ENCODE peak calls at places on chromosomes 7 and 10, in five cellular contexts. One of them, this sample, is unnamed.

GRCh38 chr10:30472414-30473155 is 38.6 kb downstream of the MAP3K8 start:
- DNase-seq in upper lobe of right lung: no peak
- DNase-seq in A549: no peak
- DNase-seq in body of pancreas: no peak
- DNase-seq in cardiac muscle cell: peak
- DNase-seq in this sample: no peak

GRCh38 chr10:13890617-13891541 is 304.1 kb downstream of the PRPF18 start:
- DNase-seq in upper lobe of right lung: peak
- DNase-seq in body of pancreas: no peak
- DNase-seq in A549: no peak
- DNase-seq in cardiac muscle cell: peak
- DNase-seq in this sample: peak

GRCh38 chr7:103932389-103932788 is 57.1 kb downstream of the RELN start:
- DNase-seq in upper lobe of right lung: no peak
- DNase-seq in A549: no peak
- DNase-seq in cardiac muscle cell: no peak
- DNase-seq in body of pancreas: no peak
- DNase-seq in this sample: no peak

GRCh38 chr7:23261843-23262452 is 15.4 kb downstream of the GPNMB start:
- DNase-seq in A549: peak
- DNase-seq in body of pancreas: peak
- DNase-seq in upper lobe of right lung: no peak
- DNase-seq in cardiac muscle cell: peak
- DNase-seq in this sample: peak

GRCh38 chr10:70007116-70007820 is 45.4 kb upstream of the MACROH2A2 start:
- DNase-seq in cardiac muscle cell: no peak
- DNase-seq in body of pancreas: no peak
- DNase-seq in A549: no peak
- DNase-seq in upper lobe of right lung: no peak
- DNase-seq in this sample: no peak

GRCh38 chr10:70593513-70593890 is 9.0 kb downstream of the PRF1 start:
- DNase-seq in body of pancreas: no peak
- DNase-seq in cardiac muscle cell: no peak
- DNase-seq in A549: no peak
- DNase-seq in upper lobe of right lung: no peak
- DNase-seq in this sample: no peak

GRCh38 chr10:125815764-125816163 is 7.3 kb downstream of the UROS start:
- DNase-seq in upper lobe of right lung: no peak
- DNase-seq in A549: no peak
- DNase-seq in cardiac muscle cell: no peak
- DNase-seq in body of pancreas: no peak
- DNase-seq in this sample: no peak

GRCh38 chr7:27176343-27176731 is 2.2 kb upstream of the HOXA10 start:
- DNase-seq in body of pancreas: no peak
- DNase-seq in A549: no peak
- DNase-seq in cardiac muscle cell: no peak
- DNase-seq in upper lobe of right lung: no peak
- DNase-seq in this sample: no peak

GRCh38 chr10:44186150-44186549 is 198.7 kb downstream of the CXCL12 start:
- DNase-seq in cardiac muscle cell: peak
- DNase-seq in A549: no peak
- DNase-seq in upper lobe of right lung: no peak
- DNase-seq in body of pancreas: no peak
- DNase-seq in this sample: no peak

GRCh38 chr10:3500408-3500856 is 284.6 kb downstream of the KLF6 start:
- DNase-seq in A549: peak
- DNase-seq in cardiac muscle cell: peak
- DNase-seq in upper lobe of right lung: peak
- DNase-seq in body of pancreas: peak
- DNase-seq in this sample: peak

GRCh38 chr7:51700593-51701215 is 384.1 kb upstream of the COBL start:
- DNase-seq in cardiac muscle cell: no peak
- DNase-seq in upper lobe of right lung: no peak
- DNase-seq in A549: no peak
- DNase-seq in body of pancreas: no peak
- DNase-seq in this sample: no peak

GRCh38 chr10:324593-324992 is 189.3 kb downstream of the ZMYND11 start:
- DNase-seq in A549: no peak
- DNase-seq in cardiac muscle cell: no peak
- DNase-seq in upper lobe of right lung: peak
- DNase-seq in body of pancreas: no peak
- DNase-seq in this sample: no peak

GRCh38 chr10:132915411-132915810 is 27.0 kb downstream of the CFAP46 start:
- DNase-seq in cardiac muscle cell: no peak
- DNase-seq in A549: no peak
- DNase-seq in body of pancreas: no peak
- DNase-seq in upper lobe of right lung: peak
- DNase-seq in this sample: no peak

GRCh38 chr7:155513543-155514285 is 32.6 kb downstream of the CNPY1 start:
- DNase-seq in cardiac muscle cell: no peak
- DNase-seq in upper lobe of right lung: no peak
- DNase-seq in A549: no peak
- DNase-seq in body of pancreas: no peak
- DNase-seq in this sample: no peak

GRCh38 chr7:150322114-150322832 is 882 bp upstream of the LRRC61 start:
- DNase-seq in cardiac muscle cell: no peak
- DNase-seq in upper lobe of right lung: no peak
- DNase-seq in A549: no peak
- DNase-seq in body of pancreas: no peak
- DNase-seq in this sample: no peak

GRCh38 chr10:121325490-121326231 is 272.6 kb downstream of the FGFR2 start:
- DNase-seq in A549: peak
- DNase-seq in cardiac muscle cell: no peak
- DNase-seq in upper lobe of right lung: no peak
- DNase-seq in body of pancreas: no peak
- DNase-seq in this sample: no peak

GRCh38 chr7:157513162-157513621 is 176.4 kb downstream of the DNAJB6 start:
- DNase-seq in body of pancreas: no peak
- DNase-seq in upper lobe of right lung: peak
- DNase-seq in A549: peak
- DNase-seq in cardiac muscle cell: no peak
- DNase-seq in this sample: no peak

DNA sequence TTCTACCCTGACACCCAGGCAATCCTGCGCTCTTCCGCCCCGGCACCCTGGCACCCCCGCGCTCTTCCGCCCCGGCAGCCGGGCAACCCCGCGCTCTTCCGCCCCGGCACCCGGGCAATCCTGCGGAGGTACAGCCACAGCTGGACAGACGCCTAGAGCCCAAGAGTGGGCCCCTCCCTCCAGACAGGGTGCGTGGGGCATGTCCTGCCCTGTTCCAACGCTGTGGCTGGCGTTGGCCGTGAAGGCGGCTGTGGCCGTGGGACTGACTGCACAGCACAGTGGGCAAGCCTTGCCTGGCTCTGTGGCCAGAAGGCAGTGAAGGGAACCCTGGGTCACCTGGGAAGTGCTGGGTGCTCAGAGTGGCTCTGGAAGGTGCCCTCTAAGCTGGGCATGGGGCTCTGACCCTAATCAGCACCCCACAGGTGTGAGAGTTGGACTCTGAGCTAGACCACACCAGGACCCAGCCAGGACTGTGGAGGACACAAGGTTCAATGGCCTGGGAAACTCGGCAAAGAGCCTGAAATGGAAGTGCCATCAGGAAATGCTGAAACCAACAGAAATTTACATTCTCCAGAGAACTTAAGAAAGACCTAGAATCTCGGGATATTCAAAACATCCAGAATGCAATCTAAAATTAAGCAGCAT is 253.5 kb downstream of the ELFN1 start:
- DNase-seq in upper lobe of right lung: no peak
- DNase-seq in body of pancreas: no peak
- DNase-seq in A549: no peak
- DNase-seq in cardiac muscle cell: no peak
- DNase-seq in this sample: no peak
- H3K27ac ChIP-seq in upper lobe of right lung: no peak
- H3K27ac ChIP-seq in body of pancreas: no peak
- H3K27ac ChIP-seq in A549: no peak
- H3K27ac ChIP-seq in cardiac muscle cell: no peak
- H3K27ac ChIP-seq in this sample: no peak

GRCh38 chr10:91088300-91089140 is 131.9 kb upstream of the PCGF5 start:
- DNase-seq in A549: peak
- DNase-seq in body of pancreas: no peak
- DNase-seq in upper lobe of right lung: no peak
- DNase-seq in cardiac muscle cell: peak
- DNase-seq in this sample: no peak
- TF ChIP-seq CTCF in A549: peak
- TF ChIP-seq CTCF in body of pancreas: no peak
- TF ChIP-seq CTCF in upper lobe of right lung: peak
- TF ChIP-seq CTCF in cardiac muscle cell: peak
- TF ChIP-seq CTCF in this sample: no peak

DNA sequence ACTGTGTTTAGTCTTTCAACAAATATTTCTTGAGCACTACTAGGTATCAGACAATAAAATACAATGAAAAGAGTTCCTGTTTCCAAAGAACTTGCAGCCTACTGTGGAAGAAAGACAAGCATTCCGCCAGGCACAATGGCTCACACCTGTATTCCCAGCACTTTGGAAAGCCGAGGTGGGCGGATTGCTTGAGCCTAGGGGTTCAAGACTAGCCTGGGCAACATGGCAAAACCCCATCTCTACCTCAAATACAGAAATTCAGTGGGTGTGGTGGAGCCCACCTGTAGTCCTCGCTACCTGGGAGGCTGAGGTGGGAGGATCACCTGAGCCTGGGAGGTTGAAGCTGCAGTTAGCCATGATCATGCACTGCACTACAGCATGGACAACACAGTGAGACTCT is 6.1 kb downstream of the SVOPL start:
- DNase-seq in cardiac muscle cell: no peak
- DNase-seq in A549: no peak
- DNase-seq in upper lobe of right lung: peak
- DNase-seq in body of pancreas: no peak
- DNase-seq in this sample: no peak
- H3K4me3 ChIP-seq in cardiac muscle cell: no peak
- H3K4me3 ChIP-seq in A549: no peak
- H3K4me3 ChIP-seq in upper lobe of right lung: no peak
- H3K4me3 ChIP-seq in body of pancreas: no peak
- H3K4me3 ChIP-seq in this sample: no peak

GRCh38 chr7:124758327-124758726 is 7.3 kb downstream of the GPR37 start:
- DNase-seq in A549: no peak
- DNase-seq in upper lobe of right lung: no peak
- DNase-seq in cardiac muscle cell: no peak
- DNase-seq in body of pancreas: no peak
- DNase-seq in this sample: no peak
- H3K27ac ChIP-seq in A549: no peak
- H3K27ac ChIP-seq in upper lobe of right lung: no peak
- H3K27ac ChIP-seq in cardiac muscle cell: no peak
- H3K27ac ChIP-seq in body of pancreas: no peak
- H3K27ac ChIP-seq in this sample: no peak

GRCh38 chr10:116265686-116266085 is 7.3 kb downstream of the GFRA1 start:
- DNase-seq in cardiac muscle cell: no peak
- DNase-seq in A549: no peak
- DNase-seq in upper lobe of right lung: no peak
- DNase-seq in body of pancreas: no peak
- DNase-seq in this sample: no peak

GRCh38 chr10:116271593-116272496 is 1.2 kb downstream of the GFRA1 start:
- DNase-seq in cardiac muscle cell: no peak
- DNase-seq in A549: peak
- DNase-seq in body of pancreas: peak
- DNase-seq in upper lobe of right lung: no peak
- DNase-seq in this sample: peak

GRCh38 chr10:116270691-116271592 is 2.1 kb downstream of the GFRA1 start:
- DNase-seq in cardiac muscle cell: no peak
- DNase-seq in body of pancreas: no peak
- DNase-seq in A549: no peak
- DNase-seq in upper lobe of right lung: no peak
- DNase-seq in this sample: peak

GRCh38 chr10:116269612-116270011 is 3.4 kb downstream of the GFRA1 start:
- DNase-seq in cardiac muscle cell: no peak
- DNase-seq in body of pancreas: no peak
- DNase-seq in A549: no peak
- DNase-seq in upper lobe of right lung: no peak
- DNase-seq in this sample: no peak

GRCh38 chr10:116268976-116269375 is 4.0 kb downstream of the GFRA1 start:
- DNase-seq in A549: no peak
- DNase-seq in upper lobe of right lung: no peak
- DNase-seq in body of pancreas: no peak
- DNase-seq in cardiac muscle cell: no peak
- DNase-seq in this sample: no peak
- TF ChIP-seq CTCF in A549: peak
- TF ChIP-seq CTCF in upper lobe of right lung: no peak
- TF ChIP-seq CTCF in body of pancreas: no peak
- TF ChIP-seq CTCF in cardiac muscle cell: no peak
- TF ChIP-seq CTCF in this sample: no peak

This sample was measured in neural progenitor cell.